ENCODE peak calls at places on chromosome X, in eight cellular contexts. One of them, this sample, is unnamed.

GRCh38 chrX:109384569-109385174 is 97.2 kb downstream of the GUCY2F start:
- DNase-seq in effector memory CD4-positive, alpha-beta T cell: no peak
- DNase-seq in transverse colon: no peak
- DNase-seq in colonic mucosa: no peak
- DNase-seq in tibial artery: no peak
- DNase-seq in fibroblast of lung: peak; percentile 5
- DNase-seq in mesenchymal stem cell: peak; percentile 35
- DNase-seq in hepatocyte: peak; percentile 64
- DNase-seq in this sample: peak; percentile 12

GRCh38 chrX:129932792-129933321 is 26.9 kb downstream of the UTP14A start:
- DNase-seq in colonic mucosa: peak; percentile 36
- DNase-seq in hepatocyte: peak; percentile 22
- DNase-seq in fibroblast of lung: no peak
- DNase-seq in transverse colon: peak; percentile 26
- DNase-seq in effector memory CD4-positive, alpha-beta T cell: no peak
- DNase-seq in mesenchymal stem cell: peak; percentile 15
- DNase-seq in tibial artery: no peak
- DNase-seq in this sample: peak; percentile 29

GRCh38 chrX:68989865-68990606 is 161.2 kb downstream of the EFNB1 start:
- DNase-seq in effector memory CD4-positive, alpha-beta T cell: no peak
- DNase-seq in colonic mucosa: no peak
- DNase-seq in fibroblast of lung: peak; percentile 90
- DNase-seq in transverse colon: no peak
- DNase-seq in mesenchymal stem cell: peak; percentile 79
- DNase-seq in tibial artery: peak; percentile 24
- DNase-seq in hepatocyte: peak; percentile 48
- DNase-seq in this sample: no peak

GRCh38 chrX:23389196-23389792 is 54.6 kb downstream of the PTCHD1 start:
- DNase-seq in hepatocyte: no peak
- DNase-seq in colonic mucosa: no peak
- DNase-seq in transverse colon: no peak
- DNase-seq in effector memory CD4-positive, alpha-beta T cell: no peak
- DNase-seq in tibial artery: no peak
- DNase-seq in fibroblast of lung: no peak
- DNase-seq in mesenchymal stem cell: no peak
- DNase-seq in this sample: no peak

GRCh38 chrX:117840645-117841044 is 276.0 kb downstream of the KLHL13 start:
- DNase-seq in mesenchymal stem cell: no peak
- DNase-seq in colonic mucosa: no peak
- DNase-seq in transverse colon: no peak
- DNase-seq in fibroblast of lung: no peak
- DNase-seq in hepatocyte: no peak
- DNase-seq in tibial artery: no peak
- DNase-seq in effector memory CD4-positive, alpha-beta T cell: no peak
- DNase-seq in this sample: no peak

GRCh38 chrX:155065035-155065734 is 5.8 kb downstream of the CMC4 start:
- DNase-seq in hepatocyte: no peak
- DNase-seq in transverse colon: no peak
- DNase-seq in mesenchymal stem cell: peak; percentile 43
- DNase-seq in fibroblast of lung: peak; percentile 71
- DNase-seq in tibial artery: no peak
- DNase-seq in effector memory CD4-positive, alpha-beta T cell: no peak
- DNase-seq in colonic mucosa: no peak
- DNase-seq in this sample: no peak

GRCh38 chrX:138745215-138745614 is 33.7 kb upstream of the FGF13 start:
- DNase-seq in colonic mucosa: peak; percentile 36
- DNase-seq in tibial artery: no peak
- DNase-seq in hepatocyte: peak; percentile 72
- DNase-seq in transverse colon: no peak
- DNase-seq in effector memory CD4-positive, alpha-beta T cell: no peak
- DNase-seq in mesenchymal stem cell: peak; percentile 20
- DNase-seq in fibroblast of lung: peak; percentile 37
- DNase-seq in this sample: peak; percentile 19

GRCh38 chrX:53356186-53356585 is 66.3 kb downstream of the SMC1A start:
- DNase-seq in effector memory CD4-positive, alpha-beta T cell: no peak
- DNase-seq in colonic mucosa: no peak
- DNase-seq in fibroblast of lung: no peak
- DNase-seq in mesenchymal stem cell: no peak
- DNase-seq in transverse colon: no peak
- DNase-seq in tibial artery: no peak
- DNase-seq in hepatocyte: no peak
- DNase-seq in this sample: no peak

GRCh38 chrX:25028726-25029125 is 13.0 kb upstream of the ARX start:
- DNase-seq in mesenchymal stem cell: no peak
- DNase-seq in tibial artery: no peak
- DNase-seq in fibroblast of lung: peak; percentile 71
- DNase-seq in colonic mucosa: no peak
- DNase-seq in hepatocyte: no peak
- DNase-seq in transverse colon: no peak
- DNase-seq in effector memory CD4-positive, alpha-beta T cell: no peak
- DNase-seq in this sample: no peak

GRCh38 chrX:122641136-122641535 is 542.9 kb upstream of the GRIA3 start:
- DNase-seq in transverse colon: no peak
- DNase-seq in mesenchymal stem cell: no peak
- DNase-seq in colonic mucosa: no peak
- DNase-seq in effector memory CD4-positive, alpha-beta T cell: no peak
- DNase-seq in tibial artery: no peak
- DNase-seq in fibroblast of lung: no peak
- DNase-seq in hepatocyte: no peak
- DNase-seq in this sample: no peak

GRCh38 chrX:122641826-122642225 is 542.3 kb upstream of the GRIA3 start:
- DNase-seq in transverse colon: no peak
- DNase-seq in mesenchymal stem cell: no peak
- DNase-seq in hepatocyte: no peak
- DNase-seq in fibroblast of lung: peak; percentile 22
- DNase-seq in colonic mucosa: no peak
- DNase-seq in effector memory CD4-positive, alpha-beta T cell: no peak
- DNase-seq in tibial artery: no peak
- DNase-seq in this sample: no peak
- H3K36me3 ChIP-seq in transverse colon: no peaks in the 10 kb centered on the region
- H3K36me3 ChIP-seq in mesenchymal stem cell: no peaks in the 10 kb centered on the region
- H3K36me3 ChIP-seq in hepatocyte: no peaks in the 10 kb centered on the region
- H3K36me3 ChIP-seq in fibroblast of lung: no peaks in the 10 kb centered on the region
- H3K36me3 ChIP-seq in colonic mucosa: no peaks in the 10 kb centered on the region
- H3K36me3 ChIP-seq in effector memory CD4-positive, alpha-beta T cell: no peaks in the 10 kb centered on the region
- H3K36me3 ChIP-seq in tibial artery: no peaks in the 10 kb centered on the region
- H3K36me3 ChIP-seq in this sample: no peaks in the 10 kb centered on the region

DNA sequence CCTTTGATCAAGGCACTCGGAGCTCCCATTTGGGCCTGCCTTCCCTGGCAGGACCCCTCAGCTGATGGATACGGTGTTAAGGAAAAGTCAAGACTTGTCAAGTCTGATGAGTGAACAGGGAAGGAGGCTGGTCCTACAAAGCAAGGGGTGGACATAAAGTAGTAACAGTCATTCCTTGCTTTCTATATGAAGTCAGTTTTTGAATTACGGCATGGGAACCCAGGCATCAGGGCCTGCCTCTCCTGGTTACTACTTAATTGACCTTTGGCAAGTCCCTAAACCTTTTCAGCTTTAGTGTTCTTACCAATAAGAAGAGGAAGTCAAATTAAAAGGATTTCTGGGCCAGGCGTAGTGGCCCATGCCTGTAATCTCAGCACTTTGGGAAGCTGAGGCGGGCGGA is 7.0 kb downstream of the CHST7 start:
- DNase-seq in hepatocyte: no peak
- DNase-seq in effector memory CD4-positive, alpha-beta T cell: no peak
- DNase-seq in transverse colon: no peak
- DNase-seq in mesenchymal stem cell: no peak
- DNase-seq in colonic mucosa: no peak
- DNase-seq in tibial artery: no peak
- DNase-seq in fibroblast of lung: no peak
- DNase-seq in this sample: no peak
- H3K4me1 ChIP-seq in hepatocyte: no peaks in the 10 kb centered on the region
- H3K4me1 ChIP-seq in effector memory CD4-positive, alpha-beta T cell: peaks cover 8% of the 10 kb centered on the region
- H3K4me1 ChIP-seq in transverse colon: no peaks in the 10 kb centered on the region
- H3K4me1 ChIP-seq in mesenchymal stem cell: peaks cover 3% of the 10 kb centered on the region
- H3K4me1 ChIP-seq in colonic mucosa: no peaks in the 10 kb centered on the region
- H3K4me1 ChIP-seq in tibial artery: peaks cover 52% of the 10 kb centered on the region
- H3K4me1 ChIP-seq in fibroblast of lung: peaks cover 11% of the 10 kb centered on the region
- H3K4me1 ChIP-seq in this sample: no peaks in the 10 kb centered on the region

GRCh38 chrX:111646515-111646914 is 34.5 kb upstream of the ALG13 start:
- DNase-seq in colonic mucosa: no peak
- DNase-seq in hepatocyte: peak; percentile 9
- DNase-seq in transverse colon: no peak
- DNase-seq in mesenchymal stem cell: no peak
- DNase-seq in tibial artery: no peak
- DNase-seq in fibroblast of lung: no peak
- DNase-seq in effector memory CD4-positive, alpha-beta T cell: no peak
- DNase-seq in this sample: no peak
- H3K4me3 ChIP-seq in colonic mucosa: no peak overlapping the region
- H3K4me3 ChIP-seq in hepatocyte: no peak overlapping the region
- H3K4me3 ChIP-seq in transverse colon: no peak overlapping the region
- H3K4me3 ChIP-seq in mesenchymal stem cell: no peak overlapping the region
- H3K4me3 ChIP-seq in tibial artery: no peak overlapping the region
- H3K4me3 ChIP-seq in fibroblast of lung: no peak overlapping the region
- H3K4me3 ChIP-seq in effector memory CD4-positive, alpha-beta T cell: no peak overlapping the region
- H3K4me3 ChIP-seq in this sample: no peak overlapping the region

GRCh38 chrX:40663078-40663740 is 15.8 kb upstream of the CXorf38 start:
- DNase-seq in transverse colon: no peak
- DNase-seq in tibial artery: no peak
- DNase-seq in hepatocyte: no peak
- DNase-seq in colonic mucosa: no peak
- DNase-seq in effector memory CD4-positive, alpha-beta T cell: no peak
- DNase-seq in mesenchymal stem cell: no peak
- DNase-seq in fibroblast of lung: no peak
- DNase-seq in this sample: no peak

GRCh38 chrX:40660381-40660780 is 13.0 kb upstream of the CXorf38 start:
- DNase-seq in fibroblast of lung: no peak
- DNase-seq in mesenchymal stem cell: no peak
- DNase-seq in hepatocyte: no peak
- DNase-seq in colonic mucosa: no peak
- DNase-seq in effector memory CD4-positive, alpha-beta T cell: no peak
- DNase-seq in transverse colon: no peak
- DNase-seq in tibial artery: no peak
- DNase-seq in this sample: no peak

GRCh38 chrX:40663880-40664630 is 16.7 kb upstream of the CXorf38 start:
- DNase-seq in hepatocyte: peak; percentile 39
- DNase-seq in transverse colon: no peak
- DNase-seq in tibial artery: no peak
- DNase-seq in effector memory CD4-positive, alpha-beta T cell: no peak
- DNase-seq in mesenchymal stem cell: peak; percentile 29
- DNase-seq in fibroblast of lung: peak; percentile 18
- DNase-seq in colonic mucosa: no peak
- DNase-seq in this sample: no peak

GRCh38 chrX:40661489-40661888 is 14.1 kb upstream of the CXorf38 start:
- DNase-seq in tibial artery: no peak
- DNase-seq in hepatocyte: no peak
- DNase-seq in transverse colon: no peak
- DNase-seq in colonic mucosa: no peak
- DNase-seq in mesenchymal stem cell: no peak
- DNase-seq in fibroblast of lung: no peak
- DNase-seq in effector memory CD4-positive, alpha-beta T cell: no peak
- DNase-seq in this sample: no peak
- H3K36me3 ChIP-seq in tibial artery: peaks cover 23% of the 10 kb centered on the region
- H3K36me3 ChIP-seq in hepatocyte: no peaks in the 10 kb centered on the region
- H3K36me3 ChIP-seq in transverse colon: no peaks in the 10 kb centered on the region
- H3K36me3 ChIP-seq in colonic mucosa: no peaks in the 10 kb centered on the region
- H3K36me3 ChIP-seq in mesenchymal stem cell: peaks cover 52% of the 10 kb centered on the region
- H3K36me3 ChIP-seq in fibroblast of lung: peaks cover 2% of the 10 kb centered on the region
- H3K36me3 ChIP-seq in effector memory CD4-positive, alpha-beta T cell: peaks cover 39% of the 10 kb centered on the region
- H3K36me3 ChIP-seq in this sample: no peaks in the 10 kb centered on the region

GRCh38 chrX:105267167-105267566 is 46.7 kb upstream of the TEX13A start:
- DNase-seq in tibial artery: no peak
- DNase-seq in effector memory CD4-positive, alpha-beta T cell: no peak
- DNase-seq in hepatocyte: no peak
- DNase-seq in fibroblast of lung: no peak
- DNase-seq in transverse colon: no peak
- DNase-seq in colonic mucosa: no peak
- DNase-seq in mesenchymal stem cell: no peak
- DNase-seq in this sample: no peak

GRCh38 chrX:105260291-105261043 is 40.0 kb upstream of the TEX13A start:
- DNase-seq in effector memory CD4-positive, alpha-beta T cell: no peak
- DNase-seq in fibroblast of lung: no peak
- DNase-seq in colonic mucosa: no peak
- DNase-seq in tibial artery: no peak
- DNase-seq in mesenchymal stem cell: no peak
- DNase-seq in transverse colon: no peak
- DNase-seq in hepatocyte: no peak
- DNase-seq in this sample: no peak

GRCh38 chrX:105263171-105263570 is 42.7 kb upstream of the TEX13A start:
- DNase-seq in hepatocyte: no peak
- DNase-seq in transverse colon: no peak
- DNase-seq in colonic mucosa: no peak
- DNase-seq in tibial artery: no peak
- DNase-seq in mesenchymal stem cell: no peak
- DNase-seq in effector memory CD4-positive, alpha-beta T cell: no peak
- DNase-seq in fibroblast of lung: peak; percentile 2
- DNase-seq in this sample: no peak
- H3K4me1 ChIP-seq in hepatocyte: no peaks in the 10 kb centered on the region
- H3K4me1 ChIP-seq in transverse colon: no peaks in the 10 kb centered on the region
- H3K4me1 ChIP-seq in colonic mucosa: no peaks in the 10 kb centered on the region
- H3K4me1 ChIP-seq in tibial artery: no peaks in the 10 kb centered on the region
- H3K4me1 ChIP-seq in mesenchymal stem cell: no peaks in the 10 kb centered on the region
- H3K4me1 ChIP-seq in effector memory CD4-positive, alpha-beta T cell: no peaks in the 10 kb centered on the region
- H3K4me1 ChIP-seq in fibroblast of lung: no peaks in the 10 kb centered on the region
- H3K4me1 ChIP-seq in this sample: no peaks in the 10 kb centered on the region

GRCh38 chrX:12921886-12922599 is 15.6 kb downstream of the TLR8 start:
- DNase-seq in colonic mucosa: no peak
- DNase-seq in effector memory CD4-positive, alpha-beta T cell: no peak
- DNase-seq in tibial artery: no peak
- DNase-seq in fibroblast of lung: no peak
- DNase-seq in hepatocyte: no peak
- DNase-seq in transverse colon: no peak
- DNase-seq in mesenchymal stem cell: no peak
- DNase-seq in this sample: no peak
- H3K4me3 ChIP-seq in colonic mucosa: no peak overlapping the region
- H3K4me3 ChIP-seq in effector memory CD4-positive, alpha-beta T cell: no peak overlapping the region
- H3K4me3 ChIP-seq in tibial artery: no peak overlapping the region
- H3K4me3 ChIP-seq in fibroblast of lung: no peak overlapping the region
- H3K4me3 ChIP-seq in hepatocyte: no peak overlapping the region
- H3K4me3 ChIP-seq in transverse colon: no peak overlapping the region
- H3K4me3 ChIP-seq in mesenchymal stem cell: no peak overlapping the region
- H3K4me3 ChIP-seq in this sample: no peak overlapping the region

DNA sequence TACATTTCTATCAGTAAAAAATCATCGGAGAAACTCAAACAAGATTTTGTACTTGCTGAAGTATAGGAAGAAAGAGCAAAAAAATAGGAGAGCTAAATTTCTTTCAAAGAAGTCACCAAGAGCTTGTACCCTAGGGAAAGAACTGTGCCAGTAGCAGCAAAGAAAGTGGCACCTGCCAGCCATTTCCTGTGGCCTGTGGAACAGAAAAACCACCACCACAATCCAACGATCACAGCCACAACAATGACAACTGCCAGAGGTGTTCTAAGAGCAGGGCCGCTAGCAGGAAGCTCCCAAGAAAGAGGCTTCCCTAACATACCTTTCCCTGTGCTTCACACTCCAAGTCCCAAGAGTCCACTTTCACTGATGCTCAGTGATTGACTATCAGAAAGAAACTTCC is 266.1 kb upstream of the GPC4 start:
- DNase-seq in fibroblast of lung: no peak
- DNase-seq in tibial artery: no peak
- DNase-seq in colonic mucosa: no peak
- DNase-seq in effector memory CD4-positive, alpha-beta T cell: no peak
- DNase-seq in transverse colon: no peak
- DNase-seq in hepatocyte: no peak
- DNase-seq in mesenchymal stem cell: no peak
- DNase-seq in this sample: no peak
- H3K36me3 ChIP-seq in fibroblast of lung: no peaks in the 10 kb centered on the region
- H3K36me3 ChIP-seq in tibial artery: no peaks in the 10 kb centered on the region
- H3K36me3 ChIP-seq in colonic mucosa: no peaks in the 10 kb centered on the region
- H3K36me3 ChIP-seq in effector memory CD4-positive, alpha-beta T cell: no peaks in the 10 kb centered on the region
- H3K36me3 ChIP-seq in transverse colon: no peaks in the 10 kb centered on the region
- H3K36me3 ChIP-seq in hepatocyte: no peaks in the 10 kb centered on the region
- H3K36me3 ChIP-seq in mesenchymal stem cell: no peaks in the 10 kb centered on the region
- H3K36me3 ChIP-seq in this sample: no peaks in the 10 kb centered on the region

This sample was measured in small intestine.